ENCODE peak calls at places on chromosome 13, in nine cellular contexts. N is gastrocnemius medialis, R is BJ, H is Panc1, J is tibial nerve, I is cardiac fibroblast, Q is body of pancreas, U is esophagus muscularis mucosa, M is AG10803. S is an unnamed sample.

GRCh38 chr13:50235604-50236003 is 220.4 kb downstream of the KCNRG start:
- DNase-seq in N (no peak), R (no peak), H (no peak), J (no peak), I (no peak), Q (no peak), U (no peak), M (no peak), S (no peak)

GRCh38 chr13:98598043-98598442 is 21.1 kb upstream of the STK24 start:
- DNase-seq in N (no peak), R (no peak), H (no peak), J (no peak), I (no peak), Q (no peak), U (no peak), M (no peak), S (no peak)

GRCh38 chr13:111853146-111853545 is 213.8 kb upstream of the SOX1 start:
- DNase-seq in N (no peak), R (no peak), H (no peak), J (no peak), I (no peak), Q (no peak), U (no peak), M (no peak), S (no peak)

GRCh38 chr13:44153536-44153935 is 220.1 kb upstream of the SERP2 start:
- DNase-seq in N (no peak), R (no peak), H (no peak), J (no peak), I (no peak), Q (no peak), U (no peak), M (no peak), S (no peak)

GRCh38 chr13:105874808-105875207 is 660.7 kb downstream of the EFNB2 start:
- DNase-seq in N (no peak), R (no peak), H (no peak), J (no peak), I (no peak), Q (no peak), U (no peak), M (no peak), S (no peak)

GRCh38 chr13:73223372-73223781 is 164.6 kb downstream of the KLF5 start:
- DNase-seq in N (no peak), R (no peak), H (no peak), J (no peak), I (no peak), Q (no peak), U (no peak), M (no peak), S (no peak)

GRCh38 chr13:99307648-99308339 is 595 bp upstream of the GPR183 start:
- DNase-seq in N (no peak), R (no peak), H (peak; percentile 10), J (no peak), I (peak; percentile 83), Q (peak; percentile 59), U (no peak), M (peak; percentile 54), S (peak; percentile 72)

GRCh38 chr13:97627566-97627965 is 193.6 kb downstream of the RAP2A start:
- DNase-seq in N (peak; percentile 91), R (peak; percentile 7), H (no peak), J (peak; percentile 62), I (peak; percentile 82), Q (peak; percentile 53), U (no peak), M (peak; percentile 84), S (no peak)

GRCh38 chr13:50353651-50354415 is 338.6 kb downstream of the KCNRG start:
- DNase-seq in N (no peak), R (no peak), H (no peak), J (peak; percentile 37), I (peak; percentile 69), Q (no peak), U (peak; percentile 85), M (peak; percentile 61), S (no peak)

GRCh38 chr13:40161931-40162330 is 504.5 kb downstream of the FOXO1 start:
- DNase-seq in N (no peak), R (no peak), H (no peak), J (no peak), I (no peak), Q (no peak), U (no peak), M (no peak), S (no peak)

GRCh38 chr13:60655268-60655667 is 258.2 kb downstream of the TDRD3 start:
- DNase-seq in N (no peak), R (no peak), H (no peak), J (no peak), I (no peak), Q (no peak), U (no peak), M (no peak), S (no peak)

GRCh38 chr13:26377038-26377437 is 123.1 kb downstream of the CDK8 start:
- DNase-seq in N (no peak), R (no peak), H (no peak), J (no peak), I (peak; percentile 50), Q (no peak), U (no peak), M (peak; percentile 34), S (no peak)

GRCh38 chr13:112346899-112347229 is 29.3 kb upstream of the SPACA7 start:
- DNase-seq in N (no peak), R (no peak), H (no peak), J (no peak), I (no peak), Q (no peak), U (no peak), M (no peak), S (no peak)

DNA sequence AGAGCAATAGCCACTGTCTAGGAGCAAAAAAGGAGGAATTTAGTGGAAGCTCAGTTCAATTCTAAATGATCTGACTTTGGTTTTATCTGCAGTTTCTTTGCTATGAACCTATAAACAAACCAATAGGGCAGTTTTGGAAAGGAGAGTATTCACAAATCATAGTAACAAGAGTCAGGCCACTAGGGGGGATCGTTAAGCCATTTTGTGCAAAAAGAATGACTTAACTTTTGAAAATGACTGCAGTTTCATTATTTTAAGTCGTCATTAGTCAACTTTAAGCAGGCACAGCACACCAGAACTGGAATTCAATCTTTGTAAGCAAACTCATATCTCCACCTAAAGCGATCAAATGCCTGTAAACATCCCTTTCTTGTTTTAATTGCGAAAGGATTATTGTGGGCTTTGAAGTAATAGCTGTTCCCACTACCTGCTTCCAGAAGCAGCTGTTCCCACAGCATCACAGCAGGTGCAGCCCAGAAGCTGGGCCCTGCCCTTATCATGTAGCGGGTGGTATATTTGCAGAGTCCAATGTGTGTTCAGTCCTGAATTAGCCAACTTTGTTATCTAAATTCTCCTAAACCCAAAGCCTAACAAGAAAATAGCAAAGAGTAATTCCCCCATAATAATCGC is 51.5 kb downstream of the SOX21 start:
- DNase-seq in N (no peak), R (no peak), H (no peak), J (no peak), I (peak; percentile 42), Q (no peak), U (no peak), M (peak; percentile 26), S (no peak)
- TF ChIP-seq CTCF in N (no peak), R (peak; percentile 46), H (peak; percentile 35), J (peak; percentile 26), I (peak; percentile 20), Q (no peak), U (no peak), M (peak; percentile 51), S (peak; percentile 41)

DNA sequence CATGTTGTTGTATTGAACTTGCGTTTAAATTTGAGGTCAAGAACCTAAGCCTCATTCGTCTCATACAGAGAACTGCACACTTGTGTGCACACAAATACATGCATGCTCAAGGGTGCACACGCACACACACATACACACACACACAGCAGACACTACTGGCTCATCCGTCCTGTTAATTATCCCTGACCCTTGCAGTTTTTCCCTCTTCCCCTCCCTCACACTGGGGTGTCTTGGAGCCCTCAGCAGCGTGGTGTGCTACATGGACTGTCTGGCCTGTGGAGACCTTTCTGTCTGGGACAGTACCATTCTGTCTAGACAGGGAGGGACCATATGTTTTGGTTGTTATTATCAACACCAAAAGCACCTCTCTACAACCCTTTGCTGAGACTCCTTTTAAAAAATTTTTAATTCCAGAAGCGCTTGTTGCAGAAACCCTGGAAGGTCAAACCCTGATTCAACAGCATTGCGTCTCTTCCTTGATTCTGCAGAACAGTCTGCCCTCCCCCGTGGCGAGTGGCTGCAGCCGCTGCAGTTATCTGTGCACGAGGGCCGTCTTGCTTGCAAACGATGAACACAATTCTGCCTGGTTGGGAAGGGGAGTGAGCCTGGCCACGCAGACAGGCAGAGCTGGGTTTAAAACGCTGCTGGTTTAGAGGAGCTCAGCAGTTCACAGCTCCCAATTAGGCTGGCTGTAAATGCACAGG is 374.0 kb downstream of the IRS2 start:
- DNase-seq in N (no peak), R (no peak), H (no peak), J (no peak), I (peak; percentile 48), Q (peak; percentile 35), U (no peak), M (peak; percentile 35), S (no peak)
- H3K4me3 ChIP-seq in N (no peak overlapping the region), R (no peak overlapping the region), H (no peak overlapping the region), J (no peak overlapping the region), I (no peak overlapping the region), Q (no peak overlapping the region), U (peak overlapping the region; percentile 27), M (no peak overlapping the region), S (no peak overlapping the region)

DNA sequence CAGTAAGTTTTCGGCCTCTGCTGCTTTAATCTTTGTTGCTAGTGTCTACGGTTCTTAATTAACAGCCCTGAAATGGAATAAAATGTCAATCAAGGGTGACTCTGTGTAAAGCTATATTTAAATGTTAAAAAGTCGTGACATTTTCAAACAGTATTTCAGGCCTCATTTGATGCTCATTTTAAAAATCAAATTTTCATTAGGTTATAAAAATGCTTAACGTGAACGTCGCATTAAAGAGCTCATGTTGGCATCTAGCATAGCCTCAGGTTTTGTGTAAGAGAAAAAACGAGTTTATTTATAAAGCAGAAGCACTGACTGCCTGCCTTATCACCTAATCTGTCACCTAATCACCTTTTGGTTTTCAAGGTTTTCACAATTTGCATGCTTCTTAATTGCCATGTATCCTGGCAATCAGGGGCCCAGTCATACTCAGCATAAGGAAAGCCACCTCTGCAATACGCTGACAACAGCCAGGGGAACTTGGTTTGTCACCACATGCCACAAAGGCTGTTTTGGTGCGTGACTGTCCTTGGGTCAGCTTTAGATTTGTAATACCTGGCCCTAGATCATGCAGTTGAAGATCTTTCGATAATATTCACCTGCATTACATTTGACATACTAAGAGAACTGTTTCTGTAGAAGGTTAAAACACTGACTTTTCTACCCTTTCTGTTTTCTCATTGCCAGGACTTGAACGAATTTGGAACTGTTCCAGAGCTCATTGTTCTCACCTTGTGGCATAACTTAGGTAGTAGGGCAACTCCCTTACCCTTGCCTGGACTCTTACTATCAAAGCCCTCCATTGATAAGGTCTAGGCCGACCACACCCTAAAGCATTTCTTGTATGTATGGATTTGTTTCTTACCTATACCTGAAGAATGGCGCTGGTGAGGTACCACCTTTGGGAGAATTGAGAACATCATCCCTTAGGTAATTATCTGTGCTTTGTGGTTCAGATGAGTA is 112.5 kb downstream of the TEX26 start:
- DNase-seq in N (no peak), R (no peak), H (no peak), J (no peak), I (no peak), Q (no peak), U (no peak), M (no peak), S (no peak)
- TF ChIP-seq CTCF in N (no peak), R (no peak), H (peak; percentile 53), J (no peak), I (no peak), Q (no peak), U (no peak), M (no peak), S (no peak)

DNA sequence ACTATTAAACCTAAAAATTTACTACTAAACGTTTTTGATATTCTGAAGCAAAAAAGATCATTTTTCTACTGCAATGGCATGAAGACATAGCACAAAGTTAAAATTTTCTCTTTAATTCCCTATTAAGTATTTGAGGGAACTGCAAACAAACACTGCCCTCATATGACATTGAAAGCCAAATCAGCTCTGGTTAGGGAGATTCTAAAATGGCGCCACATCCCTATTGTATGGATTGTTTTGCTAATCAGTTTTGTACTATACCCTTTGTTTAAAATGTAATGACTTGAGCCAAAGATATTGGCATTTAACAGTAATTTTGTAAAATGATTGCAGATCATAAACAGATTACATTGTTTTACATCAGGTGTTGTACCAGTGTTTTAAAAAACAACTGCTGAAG is 65.8 kb downstream of the FLT1 start:
- DNase-seq in N (no peak), R (no peak), H (no peak), J (no peak), I (no peak), Q (no peak), U (no peak), M (no peak), S (no peak)
- H3K4me3 ChIP-seq in N (no peak overlapping the region), R (no peak overlapping the region), H (no peak overlapping the region), J (no peak overlapping the region), I (no peak overlapping the region), Q (no peak overlapping the region), U (no peak overlapping the region), M (no peak overlapping the region), S (no peak overlapping the region)